ENCODE peak calls at places on chromosomes 3 and 15, in eight cellular contexts. A is progenitor cell of endocrine pancreas; D is activated T-helper 1 cell treated with Interleukin-2 at 50 U/mL for 16 hours; B is stimulated activated CD4-positive, alpha-beta T cell treated with anti-CD3 and anti-CD28 coated beads, Interleukin-1b, Interleukin-23, amount 100 ng/mL, for 4 hours; T is caudate nucleus; M is HEK293T; X is NCI-H226; G is AG08395. O is an unnamed sample.

GRCh38 chr3:149383703-149384102 is 6.3 kb upstream of the TM4SF1 start:
- DNase-seq in D (no peak), X (no peak), T (no peak), G (no peak), A (no peak), M (no peak), B (no peak), O (no peak)

GRCh38 chr3:155323063-155323666 is 29.7 kb upstream of the STRIT1 start:
- DNase-seq in T (no peak), X (peak), D (no peak), G (peak), M (peak), A (peak), B (no peak), O (peak)

GRCh38 chr3:8554725-8555621 is 53.4 kb downstream of the LMCD1 start:
- DNase-seq in M (no peak), A (no peak), T (no peak), X (no peak), B (no peak), D (no peak), G (peak), O (no peak)

GRCh38 chr15:59372352-59373211 is at the start of gene MYO1E:
- DNase-seq in D (no peak), B (no peak), X (peak), T (peak), M (peak), A (peak), G (peak), O (peak)

GRCh38 chr15:41495736-41496599 is 2.3 kb downstream of the ITPKA start:
- DNase-seq in M (no peak), G (no peak), T (no peak), A (peak), B (no peak), D (no peak), X (no peak), O (no peak)

GRCh38 chr3:154954750-154955149 is 125.4 kb upstream of the MME start:
- DNase-seq in X (peak), D (no peak), G (peak), T (no peak), B (no peak), M (peak), A (no peak), O (no peak)

GRCh38 chr3:133934073-133934970 is 38.6 kb upstream of the RAB6B start:
- DNase-seq in B (no peak), G (no peak), D (no peak), M (no peak), A (no peak), X (no peak), T (no peak), O (no peak)

GRCh38 chr3:189368384-189368783 is 196.6 kb downstream of the TPRG1 start:
- DNase-seq in X (no peak), M (no peak), D (no peak), A (no peak), G (no peak), B (no peak), T (no peak), O (no peak)

GRCh38 chr15:35019401-35020327 is 31.6 kb upstream of the ZNF770 start:
- DNase-seq in A (no peak), B (no peak), M (no peak), T (no peak), D (no peak), X (peak), G (no peak), O (peak)

GRCh38 chr3:99016452-99016851 is 115.0 kb upstream of the DCBLD2 start:
- DNase-seq in D (no peak), A (no peak), B (no peak), X (no peak), G (no peak), M (no peak), T (no peak), O (no peak)

GRCh38 chr3:87503901-87504498 is 227.6 kb upstream of the POU1F1 start:
- DNase-seq in M (peak), B (no peak), D (no peak), A (no peak), T (no peak), G (peak), X (peak), O (peak)

GRCh38 chr15:85771781-85772445 is 22.8 kb downstream of the KLHL25 start:
- DNase-seq in M (no peak), A (no peak), T (no peak), X (no peak), B (no peak), G (peak), D (no peak), O (no peak)

GRCh38 chr3:165837058-165837525 is at the start of gene BCHE:
- DNase-seq in G (no peak), D (no peak), B (no peak), X (no peak), M (peak), T (peak), A (no peak), O (peak)

GRCh38 chr3:45546636-45547201 is 47.8 kb upstream of the LIMD1 start:
- DNase-seq in B (peak), G (no peak), D (no peak), M (peak), X (no peak), A (no peak), T (no peak), O (no peak)

GRCh38 chr3:169871129-169871886 is 1.6 kb upstream of the LRRC31 start:
- DNase-seq in G (no peak), M (no peak), T (no peak), A (no peak), B (no peak), D (no peak), X (no peak), O (no peak)

GRCh38 chr3:168801792-168802191 is 706.1 kb upstream of the GOLIM4 start:
- DNase-seq in A (no peak), D (no peak), G (peak), T (no peak), B (no peak), X (no peak), M (no peak), O (peak)

GRCh38 chr3:49017646-49017977 is 768 bp downstream of the DALRD3 start:
- DNase-seq in X (no peak), B (no peak), M (no peak), T (no peak), G (no peak), D (no peak), A (no peak), O (no peak)

GRCh38 chr3:21944251-21944650 is 193.2 kb upstream of the ZNF385D start:
- DNase-seq in B (no peak), T (no peak), D (no peak), A (no peak), M (no peak), X (no peak), G (no peak), O (no peak)

GRCh38 chr15:56346414-56346813 is 18.8 kb upstream of the TEX9 start:
- DNase-seq in B (no peak), T (no peak), X (no peak), M (no peak), D (no peak), A (no peak), G (no peak), O (no peak)

GRCh38 chr3:86245360-86245759 is 745.6 kb downstream of the VGLL3 start:
- DNase-seq in D (no peak), T (no peak), X (no peak), B (no peak), A (no peak), G (no peak), M (peak), O (no peak)

GRCh38 chr15:78981532-78982313 is 36.9 kb upstream of the CTSH start:
- DNase-seq in T (no peak), B (no peak), A (no peak), M (no peak), X (no peak), D (no peak), G (no peak), O (no peak)

GRCh38 chr15:64213646-64214045 is 50.8 kb upstream of the PPIB start:
- DNase-seq in B (no peak), M (no peak), T (no peak), D (no peak), G (no peak), A (no peak), X (no peak), O (no peak)

GRCh38 chr3:51319271-51319670 is 65.8 kb upstream of the MANF start:
- DNase-seq in G (peak), A (no peak), D (no peak), X (no peak), M (no peak), B (no peak), T (no peak), O (peak)

GRCh38 chr3:78979083-78979482 is 788.7 kb downstream of the ROBO1 start:
- DNase-seq in B (no peak), G (no peak), D (no peak), X (no peak), A (no peak), T (no peak), M (no peak), O (no peak)

GRCh38 chr15:80066912-80067311 is 7.4 kb downstream of the ZFAND6 start:
- DNase-seq in G (no peak), X (no peak), M (no peak), A (no peak), B (no peak), T (no peak), D (no peak), O (no peak)

GRCh38 chr3:177824190-177824786 is 627.0 kb upstream of the TBL1XR1 start:
- DNase-seq in X (peak), B (no peak), M (no peak), A (no peak), G (no peak), T (no peak), D (no peak), O (peak)

GRCh38 chr3:7854721-7855120 is 646.9 kb upstream of the LMCD1 start:
- DNase-seq in A (no peak), G (no peak), B (no peak), X (no peak), D (no peak), M (no peak), T (no peak), O (no peak)

GRCh38 chr15:96947296-96947695 is 616.8 kb downstream of the NR2F2 start:
- DNase-seq in G (no peak), M (no peak), A (no peak), B (no peak), D (no peak), T (no peak), X (no peak), O (no peak)

GRCh38 chr3:130896101-130896500 is 2.2 kb downstream of the ATP2C1 start:
- DNase-seq in G (no peak), B (no peak), M (no peak), T (no peak), D (no peak), X (peak), A (no peak), O (no peak)

GRCh38 chr15:80331886-80332406 is 72.2 kb upstream of the ARNT2 start:
- DNase-seq in B (no peak), T (no peak), G (no peak), M (no peak), X (no peak), A (no peak), D (no peak), O (no peak)

GRCh38 chr3:86968224-86968932 is 22.6 kb downstream of the VGLL3 start:
- DNase-seq in A (no peak), T (no peak), X (no peak), D (no peak), B (no peak), G (no peak), M (no peak), O (no peak)

GRCh38 chr3:157500232-157500631 is 3.0 kb downstream of the VEPH1 start:
- DNase-seq in X (no peak), B (no peak), D (no peak), T (no peak), M (no peak), A (no peak), G (no peak), O (no peak)

GRCh38 chr3:129593230-129593594 is 13.3 kb downstream of the PLXND1 start:
- DNase-seq in A (no peak), T (no peak), D (no peak), B (no peak), M (no peak), G (no peak), X (no peak), O (no peak)

GRCh38 chr3:183253961-183254815 is 1.1 kb downstream of the B3GNT5 start:
- DNase-seq in A (peak), B (peak), X (no peak), G (no peak), D (no peak), M (peak), T (no peak), O (no peak)

GRCh38 chr3:171994646-171995441 is 44.5 kb upstream of the FNDC3B start:
- DNase-seq in B (no peak), T (no peak), X (peak), M (no peak), A (no peak), D (no peak), G (peak), O (peak)

GRCh38 chr3:52494446-52494845 is 692 bp upstream of the STAB1 start:
- DNase-seq in G (no peak), X (no peak), D (no peak), A (no peak), B (no peak), T (no peak), M (no peak), O (no peak)

GRCh38 chr3:180358179-180358578 is 243.8 kb upstream of the TTC14 start:
- DNase-seq in X (no peak), A (no peak), M (no peak), T (no peak), G (no peak), D (no peak), B (no peak), O (peak)

GRCh38 chr3:49902511-49903345 is 945 bp downstream of the MST1R start:
- DNase-seq in B (no peak), A (no peak), M (no peak), G (no peak), T (no peak), X (no peak), D (no peak), O (no peak)

GRCh38 chr3:78867409-78868372 is 900.1 kb downstream of the ROBO1 start:
- DNase-seq in B (no peak), D (no peak), T (no peak), M (no peak), A (no peak), G (peak), X (peak), O (no peak)